ENCODE peak calls at places on chromosomes 13 and 19, in ten cellular contexts. F is IMR-90, O is lower leg skin, U is fibroblast of villous mesenchyme, S is SK-N-SH, B is astrocyte of the cerebellum, V is transverse colon, X is cardiac muscle cell, P is kidney epithelial cell, R is esophagus squamous epithelium. G is an unnamed sample.

GRCh38 chr19:35266149-35266903 is 2.4 kb upstream of the USF2 start:
- DNase-seq in F (no peak), O (peak; percentile 87), U (no peak), S (no peak), B (no peak), V (peak; percentile 8), X (no peak), P (no peak), R (no peak), G (no peak)

GRCh38 chr13:99614465-99614885 is 113.2 kb downstream of the TM9SF2 start:
- DNase-seq in F (no peak), O (no peak), U (peak; percentile 9), S (peak; percentile 32), B (no peak), V (peak; percentile 25), X (no peak), P (no peak), R (no peak), G (no peak)

GRCh38 chr13:31982540-31982939 is 49.0 kb upstream of the FRY start:
- DNase-seq in F (peak; percentile 95), O (no peak), U (peak; percentile 99), S (peak; percentile 54), B (peak; percentile 87), V (peak; percentile 45), X (no peak), P (peak; percentile 96), R (no peak), G (peak; percentile 85)

GRCh38 chr13:66663206-66663605 is 566.9 kb downstream of the PCDH9 start:
- DNase-seq in F (no peak), O (no peak), U (no peak), S (no peak), B (no peak), V (no peak), X (no peak), P (no peak), R (no peak), G (no peak)

GRCh38 chr13:30796833-30797601 is 61.7 kb downstream of the ALOX5AP start:
- DNase-seq in F (peak; percentile 44), O (peak; percentile 85), U (no peak), S (no peak), B (no peak), V (no peak), X (no peak), P (no peak), R (no peak), G (no peak)

GRCh38 chr19:49151339-49152217 is 3.6 kb downstream of the HRC start:
- DNase-seq in F (peak; percentile 11), O (peak; percentile 97), U (no peak), S (peak; percentile 79), B (no peak), V (peak; percentile 98), X (peak; percentile 79), P (no peak), R (no peak), G (no peak)

GRCh38 chr13:23806874-23807522 is 82.2 kb downstream of the MIPEP start:
- DNase-seq in F (peak; percentile 17), O (no peak), U (no peak), S (no peak), B (no peak), V (no peak), X (no peak), P (no peak), R (no peak), G (no peak)

GRCh38 chr19:53037101-53038097 is 7.1 kb upstream of the ERVV-2 start:
- DNase-seq in F (peak; percentile 41), O (peak; percentile 60), U (peak; percentile 62), S (peak; percentile 85), B (no peak), V (no peak), X (peak; percentile 73), P (no peak), R (no peak), G (peak; percentile 7)

GRCh38 chr19:54035215-54036178 is 28.2 kb downstream of the VSTM1 start:
- DNase-seq in F (peak; percentile 78), O (no peak), U (peak; percentile 87), S (no peak), B (peak; percentile 58), V (no peak), X (no peak), P (peak; percentile 23), R (no peak), G (peak; percentile 72)

GRCh38 chr19:14318873-14319272 is 62.4 kb upstream of the ADGRE5 start:
- DNase-seq in F (no peak), O (no peak), U (no peak), S (peak; percentile 64), B (no peak), V (peak; percentile 13), X (peak; percentile 60), P (no peak), R (no peak), G (no peak)

GRCh38 chr19:41311072-41311471 is 1.1 kb downstream of the CCDC97 start:
- DNase-seq in F (no peak), O (no peak), U (peak; percentile 27), S (no peak), B (no peak), V (no peak), X (no peak), P (no peak), R (no peak), G (no peak)

GRCh38 chr13:36724141-36724540 is 50.3 kb downstream of the SERTM1 start:
- DNase-seq in F (no peak), O (no peak), U (no peak), S (no peak), B (no peak), V (no peak), X (no peak), P (no peak), R (no peak), G (no peak)

GRCh38 chr13:24605923-24606372 is 74.3 kb upstream of the ATP12A start:
- DNase-seq in F (peak; percentile 11), O (no peak), U (peak; percentile 56), S (no peak), B (no peak), V (no peak), X (no peak), P (no peak), R (no peak), G (peak; percentile 23)

GRCh38 chr13:87981416-87981815 is 310.2 kb downstream of the SLITRK5 start:
- DNase-seq in F (no peak), O (no peak), U (no peak), S (no peak), B (no peak), V (no peak), X (no peak), P (no peak), R (no peak), G (no peak)

GRCh38 chr13:87986639-87987250 is 315.6 kb downstream of the SLITRK5 start:
- DNase-seq in F (no peak), O (no peak), U (no peak), S (no peak), B (no peak), V (no peak), X (no peak), P (no peak), R (no peak), G (no peak)

DNA sequence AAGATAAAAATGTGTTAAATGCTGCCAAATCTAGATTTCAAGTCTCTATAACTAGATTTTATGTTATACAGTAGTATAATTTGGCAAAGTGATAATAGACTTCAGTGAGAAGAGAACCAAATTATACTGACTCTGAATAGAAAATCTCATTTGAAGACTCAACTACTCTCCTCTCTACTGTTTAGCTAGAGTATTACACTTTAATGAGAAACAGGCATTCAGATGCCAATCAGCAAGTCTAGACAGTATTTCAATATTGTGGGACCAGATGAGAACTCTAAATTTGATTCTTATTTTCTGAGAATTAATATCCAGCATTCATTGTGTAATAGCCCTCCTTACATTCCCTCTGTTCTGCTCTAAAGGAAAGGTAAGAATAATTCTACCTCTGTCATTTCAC is 311.3 kb downstream of the SLITRK5 start:
- DNase-seq in F (no peak), O (no peak), U (no peak), S (peak; percentile 21), B (no peak), V (no peak), X (no peak), P (no peak), R (no peak), G (no peak)
- H3K4me3 ChIP-seq in F (no peak overlapping the region), O (no peak overlapping the region), U (no peak overlapping the region), S (no peak overlapping the region), B (no peak overlapping the region), V (no peak overlapping the region), X (no peak overlapping the region), P (no peak overlapping the region), R (no peak overlapping the region), G (no peak overlapping the region)

GRCh38 chr19:982567-983170 is 1.5 kb upstream of the WDR18 start:
- DNase-seq in F (peak; percentile 31), O (peak; percentile 95), U (peak; percentile 54), S (peak; percentile 98), B (no peak), V (peak; percentile 82), X (peak; percentile 84), P (no peak), R (no peak), G (no peak)

GRCh38 chr19:980133-980998 is 3.8 kb upstream of the WDR18 start:
- DNase-seq in F (no peak), O (no peak), U (peak; percentile 72), S (no peak), B (no peak), V (no peak), X (peak; percentile 58), P (no peak), R (no peak), G (no peak)

GRCh38 chr19:988081-988480 is 3.9 kb downstream of the WDR18 start:
- DNase-seq in F (no peak), O (no peak), U (no peak), S (no peak), B (no peak), V (no peak), X (no peak), P (no peak), R (no peak), G (no peak)

GRCh38 chr19:986083-986482 is 1.9 kb downstream of the WDR18 start:
- DNase-seq in F (no peak), O (no peak), U (no peak), S (no peak), B (no peak), V (no peak), X (no peak), P (no peak), R (no peak), G (no peak)

GRCh38 chr19:984165-984967 is at the start of gene WDR18:
- DNase-seq in F (peak; percentile 81), O (peak; percentile 98), U (peak; percentile 88), S (peak; percentile 99), B (peak; percentile 70), V (peak; percentile 94), X (peak; percentile 96), P (no peak), R (peak; percentile 56), G (peak; percentile 17)
- TF ChIP-seq CTCF in F (peak; percentile 30), O (no peak), U (no peak), S (no peak), B (no peak), V (peak; percentile 35), X (peak; percentile 16), P (no peak), R (peak; percentile 41), G (no peak)

GRCh38 chr13:102400619-102401125 is 1.2 kb downstream of the FGF14 start:
- DNase-seq in F (no peak), O (no peak), U (peak; percentile 8), S (peak; percentile 73), B (no peak), V (no peak), X (no peak), P (no peak), R (no peak), G (no peak)
- H3K4me3 ChIP-seq in F (peak overlapping the region; percentile 36), O (peak overlapping the region; percentile 37), U (peak overlapping the region; percentile 55), S (peak overlapping the region; percentile 67), B (peak overlapping the region; percentile 46), V (peak overlapping the region; percentile 55), X (peak overlapping the region; percentile 22), P (peak overlapping the region; percentile 57), R (peak overlapping the region; percentile 61), G (peak overlapping the region; percentile 35)

GRCh38 chr13:47794963-47795362 is 206.1 kb downstream of the SUCLA2 start:
- DNase-seq in F (peak; percentile 2), O (no peak), U (peak; percentile 16), S (peak; percentile 26), B (no peak), V (no peak), X (no peak), P (no peak), R (no peak), G (no peak)
- TF ChIP-seq CTCF in F (peak; percentile 26), O (no peak), U (peak; percentile 71), S (peak; percentile 54), B (peak; percentile 55), V (no peak), X (peak; percentile 70), P (peak; percentile 61), R (peak; percentile 5), G (peak; percentile 62)